ENCODE peak calls at places on chromosome 5, in four cellular contexts. One of them, this sample, is unnamed.

GRCh38 chr5:142290574-142291299 is 34.1 kb downstream of the SPRY4 start:
- DNase-seq in aorta: no peak
- DNase-seq in left ventricle myocardium inferior: peak
- DNase-seq in HL-60: no peak
- DNase-seq in this sample: no peak

GRCh38 chr5:154470949-154471870 is 6.8 kb downstream of the HAND1 start:
- DNase-seq in aorta: no peak
- DNase-seq in left ventricle myocardium inferior: no peak
- DNase-seq in HL-60: no peak
- DNase-seq in this sample: no peak

GRCh38 chr5:119435436-119436132 is 16.7 kb upstream of the HSD17B4 start:
- DNase-seq in aorta: peak
- DNase-seq in left ventricle myocardium inferior: peak
- DNase-seq in HL-60: no peak
- DNase-seq in this sample: no peak

GRCh38 chr5:88405783-88406182 is 137.1 kb upstream of the TMEM161B start:
- DNase-seq in aorta: no peak
- DNase-seq in left ventricle myocardium inferior: no peak
- DNase-seq in HL-60: no peak
- DNase-seq in this sample: no peak

GRCh38 chr5:149310947-149311675 is 34.2 kb upstream of the GRPEL2 start:
- DNase-seq in aorta: no peak
- DNase-seq in left ventricle myocardium inferior: no peak
- DNase-seq in HL-60: no peak
- DNase-seq in this sample: no peak

GRCh38 chr5:121031487-121031886 is 567.4 kb downstream of the PRR16 start:
- DNase-seq in aorta: no peak
- DNase-seq in left ventricle myocardium inferior: no peak
- DNase-seq in HL-60: no peak
- DNase-seq in this sample: no peak

GRCh38 chr5:675876-676698 is 17.1 kb downstream of the TPPP start:
- DNase-seq in aorta: peak
- DNase-seq in left ventricle myocardium inferior: peak
- DNase-seq in HL-60: no peak
- DNase-seq in this sample: no peak

GRCh38 chr5:124790261-124790894 is 43.9 kb upstream of the ZNF608 start:
- DNase-seq in aorta: no peak
- DNase-seq in left ventricle myocardium inferior: no peak
- DNase-seq in HL-60: no peak
- DNase-seq in this sample: no peak

GRCh38 chr5:166594552-166594951 is 1696.9 kb upstream of the WWC1 start:
- DNase-seq in aorta: no peak
- DNase-seq in left ventricle myocardium inferior: no peak
- DNase-seq in HL-60: no peak
- DNase-seq in this sample: no peak

GRCh38 chr5:14108170-14108996 is 34.8 kb upstream of the TRIO start:
- DNase-seq in aorta: peak
- DNase-seq in left ventricle myocardium inferior: peak
- DNase-seq in HL-60: peak
- DNase-seq in this sample: peak

GRCh38 chr5:146426853-146427618 is 20.1 kb upstream of the TCERG1 start:
- DNase-seq in aorta: no peak
- DNase-seq in left ventricle myocardium inferior: no peak
- DNase-seq in HL-60: no peak
- DNase-seq in this sample: no peak

GRCh38 chr5:157888814-157889532 is 30.0 kb upstream of the CLINT1 start:
- DNase-seq in aorta: no peak
- DNase-seq in left ventricle myocardium inferior: no peak
- DNase-seq in HL-60: no peak
- DNase-seq in this sample: no peak

GRCh38 chr5:102545175-102545574 is 46.4 kb upstream of the SLCO6A1 start:
- DNase-seq in aorta: no peak
- DNase-seq in left ventricle myocardium inferior: no peak
- DNase-seq in HL-60: no peak
- DNase-seq in this sample: no peak

GRCh38 chr5:139137703-139138102 is 60.5 kb downstream of the SIL1 start:
- DNase-seq in aorta: no peak
- DNase-seq in left ventricle myocardium inferior: no peak
- DNase-seq in HL-60: no peak
- DNase-seq in this sample: no peak

GRCh38 chr5:138557677-138558076 is 14.6 kb upstream of the ETF1 start:
- DNase-seq in aorta: no peak
- DNase-seq in left ventricle myocardium inferior: no peak
- DNase-seq in HL-60: no peak
- DNase-seq in this sample: no peak

GRCh38 chr5:115100556-115100955 is 69.2 kb downstream of the TRIM36 start:
- DNase-seq in aorta: no peak
- DNase-seq in left ventricle myocardium inferior: no peak
- DNase-seq in HL-60: no peak
- DNase-seq in this sample: no peak

GRCh38 chr5:9265391-9266287 is 280.2 kb downstream of the SEMA5A start:
- DNase-seq in aorta: peak
- DNase-seq in left ventricle myocardium inferior: peak
- DNase-seq in HL-60: no peak
- DNase-seq in this sample: no peak

GRCh38 chr5:73564018-73564417 is 1.4 kb downstream of the ANKRA2 start:
- DNase-seq in aorta: no peak
- DNase-seq in left ventricle myocardium inferior: no peak
- DNase-seq in HL-60: no peak
- DNase-seq in this sample: no peak

GRCh38 chr5:37841223-37841622 is 1.4 kb upstream of the GDNF start:
- DNase-seq in aorta: no peak
- DNase-seq in left ventricle myocardium inferior: no peak
- DNase-seq in HL-60: no peak
- DNase-seq in this sample: no peak

GRCh38 chr5:14122089-14122488 is 21.1 kb upstream of the TRIO start:
- DNase-seq in aorta: no peak
- DNase-seq in left ventricle myocardium inferior: no peak
- DNase-seq in HL-60: no peak
- DNase-seq in this sample: no peak

GRCh38 chr5:169408166-169408565 is 107.2 kb upstream of the SLIT3 start:
- DNase-seq in aorta: no peak
- DNase-seq in left ventricle myocardium inferior: no peak
- DNase-seq in HL-60: no peak
- DNase-seq in this sample: no peak

GRCh38 chr5:17248999-17249634 is 31.7 kb downstream of the BASP1 start:
- DNase-seq in aorta: peak
- DNase-seq in left ventricle myocardium inferior: no peak
- DNase-seq in HL-60: no peak
- DNase-seq in this sample: no peak

GRCh38 chr5:25345240-25345771 is 700.5 kb upstream of the CDH10 start:
- DNase-seq in aorta: no peak
- DNase-seq in left ventricle myocardium inferior: no peak
- DNase-seq in HL-60: no peak
- DNase-seq in this sample: no peak

GRCh38 chr5:80411589-80412219 is 3.8 kb downstream of the ZFYVE16 start:
- DNase-seq in aorta: no peak
- DNase-seq in left ventricle myocardium inferior: no peak
- DNase-seq in HL-60: no peak
- DNase-seq in this sample: no peak

GRCh38 chr5:143471041-143471509 is 67.6 kb upstream of the NR3C1 start:
- DNase-seq in aorta: peak
- DNase-seq in left ventricle myocardium inferior: no peak
- DNase-seq in HL-60: no peak
- DNase-seq in this sample: no peak

GRCh38 chr5:160209917-160210316 is 19.4 kb upstream of the FABP6 start:
- DNase-seq in aorta: no peak
- DNase-seq in left ventricle myocardium inferior: no peak
- DNase-seq in HL-60: no peak
- DNase-seq in this sample: no peak

GRCh38 chr5:131379723-131380122 is 115.9 kb downstream of the CDC42SE2 start:
- DNase-seq in aorta: no peak
- DNase-seq in left ventricle myocardium inferior: no peak
- DNase-seq in HL-60: no peak
- DNase-seq in this sample: no peak

GRCh38 chr5:132011561-132012384 is at the start of gene ACSL6:
- DNase-seq in aorta: peak
- DNase-seq in left ventricle myocardium inferior: no peak
- DNase-seq in HL-60: no peak
- DNase-seq in this sample: no peak

This sample was measured in GM12891.